ENCODE peak calls at places on chromosome 2, in nine cellular contexts. One of them, this sample, is unnamed. For H3K4me1, the result is how much of the 10 kb centered on the place peaks cover.

GRCh38 chr2:233489666-233490065 is 76.9 kb downstream of the USP40 start:
- DNase-seq in spleen: no peak
- DNase-seq in left ventricle myocardium inferior: no peak
- DNase-seq in tibial nerve: no peak
- DNase-seq in fibroblast of lung: peak
- DNase-seq in astrocyte: peak
- DNase-seq in GM23338: no peak
- DNase-seq in right atrium auricular region: no peak
- DNase-seq in pancreas: no peak
- DNase-seq in this sample: no peak

GRCh38 chr2:120005834-120006521 is 6.9 kb upstream of the EPB41L5 start:
- DNase-seq in spleen: no peak
- DNase-seq in left ventricle myocardium inferior: no peak
- DNase-seq in tibial nerve: no peak
- DNase-seq in fibroblast of lung: no peak
- DNase-seq in astrocyte: no peak
- DNase-seq in GM23338: no peak
- DNase-seq in right atrium auricular region: no peak
- DNase-seq in pancreas: no peak
- DNase-seq in this sample: no peak

GRCh38 chr2:12045864-12046291 is 299.4 kb downstream of the LPIN1 start:
- DNase-seq in spleen: no peak
- DNase-seq in left ventricle myocardium inferior: no peak
- DNase-seq in tibial nerve: no peak
- DNase-seq in fibroblast of lung: no peak
- DNase-seq in astrocyte: no peak
- DNase-seq in GM23338: no peak
- DNase-seq in right atrium auricular region: no peak
- DNase-seq in pancreas: no peak
- DNase-seq in this sample: no peak

GRCh38 chr2:23426284-23426905 is 41.4 kb downstream of the KLHL29 start:
- DNase-seq in spleen: peak
- DNase-seq in left ventricle myocardium inferior: peak
- DNase-seq in tibial nerve: no peak
- DNase-seq in fibroblast of lung: peak
- DNase-seq in astrocyte: peak
- DNase-seq in GM23338: no peak
- DNase-seq in right atrium auricular region: peak
- DNase-seq in pancreas: no peak
- DNase-seq in this sample: peak

GRCh38 chr2:240299710-240300068 is 135.8 kb upstream of the GPC1 start:
- DNase-seq in spleen: peak
- DNase-seq in left ventricle myocardium inferior: no peak
- DNase-seq in tibial nerve: no peak
- DNase-seq in fibroblast of lung: no peak
- DNase-seq in astrocyte: no peak
- DNase-seq in GM23338: no peak
- DNase-seq in right atrium auricular region: peak
- DNase-seq in pancreas: no peak
- DNase-seq in this sample: no peak

GRCh38 chr2:238096311-238097011 is 3.7 kb upstream of the ESPNL start:
- DNase-seq in spleen: no peak
- DNase-seq in left ventricle myocardium inferior: no peak
- DNase-seq in tibial nerve: no peak
- DNase-seq in fibroblast of lung: no peak
- DNase-seq in astrocyte: no peak
- DNase-seq in GM23338: peak
- DNase-seq in right atrium auricular region: peak
- DNase-seq in pancreas: peak
- DNase-seq in this sample: peak

GRCh38 chr2:181656450-181657261 is at the start of gene CERKL:
- DNase-seq in spleen: peak
- DNase-seq in left ventricle myocardium inferior: peak
- DNase-seq in tibial nerve: no peak
- DNase-seq in fibroblast of lung: peak
- DNase-seq in astrocyte: peak
- DNase-seq in GM23338: peak
- DNase-seq in right atrium auricular region: no peak
- DNase-seq in pancreas: peak
- DNase-seq in this sample: peak

GRCh38 chr2:230664128-230664527 is 48.5 kb upstream of the CAB39 start:
- DNase-seq in spleen: no peak
- DNase-seq in left ventricle myocardium inferior: peak
- DNase-seq in tibial nerve: no peak
- DNase-seq in fibroblast of lung: peak
- DNase-seq in astrocyte: peak
- DNase-seq in GM23338: no peak
- DNase-seq in right atrium auricular region: no peak
- DNase-seq in pancreas: no peak
- DNase-seq in this sample: no peak

GRCh38 chr2:236916181-236916580 is 169.5 kb upstream of the COPS8 start:
- DNase-seq in spleen: no peak
- DNase-seq in left ventricle myocardium inferior: no peak
- DNase-seq in tibial nerve: no peak
- DNase-seq in fibroblast of lung: no peak
- DNase-seq in astrocyte: no peak
- DNase-seq in GM23338: no peak
- DNase-seq in right atrium auricular region: peak
- DNase-seq in pancreas: no peak
- DNase-seq in this sample: no peak

GRCh38 chr2:64645014-64645418 is 8.7 kb downstream of the SERTAD2 start:
- DNase-seq in spleen: no peak
- DNase-seq in left ventricle myocardium inferior: peak
- DNase-seq in tibial nerve: peak
- DNase-seq in fibroblast of lung: peak
- DNase-seq in astrocyte: peak
- DNase-seq in GM23338: peak
- DNase-seq in right atrium auricular region: no peak
- DNase-seq in pancreas: peak
- DNase-seq in this sample: no peak

GRCh38 chr2:105388971-105389381 is 9.9 kb downstream of the FHL2 start:
- DNase-seq in spleen: no peak
- DNase-seq in left ventricle myocardium inferior: no peak
- DNase-seq in tibial nerve: no peak
- DNase-seq in fibroblast of lung: peak
- DNase-seq in astrocyte: peak
- DNase-seq in GM23338: no peak
- DNase-seq in right atrium auricular region: no peak
- DNase-seq in pancreas: no peak
- DNase-seq in this sample: no peak

GRCh38 chr2:231371430-231372054 is 24.0 kb upstream of the B3GNT7 start:
- DNase-seq in spleen: peak
- DNase-seq in left ventricle myocardium inferior: no peak
- DNase-seq in tibial nerve: no peak
- DNase-seq in fibroblast of lung: no peak
- DNase-seq in astrocyte: no peak
- DNase-seq in GM23338: no peak
- DNase-seq in right atrium auricular region: no peak
- DNase-seq in pancreas: no peak
- DNase-seq in this sample: peak

GRCh38 chr2:47272905-47273758 is 118.0 kb upstream of the STPG4 start:
- DNase-seq in spleen: no peak
- DNase-seq in left ventricle myocardium inferior: no peak
- DNase-seq in tibial nerve: no peak
- DNase-seq in fibroblast of lung: no peak
- DNase-seq in astrocyte: no peak
- DNase-seq in GM23338: no peak
- DNase-seq in right atrium auricular region: no peak
- DNase-seq in pancreas: no peak
- DNase-seq in this sample: no peak

GRCh38 chr2:47270421-47270820 is 115.3 kb upstream of the STPG4 start:
- DNase-seq in spleen: no peak
- DNase-seq in left ventricle myocardium inferior: no peak
- DNase-seq in tibial nerve: no peak
- DNase-seq in fibroblast of lung: no peak
- DNase-seq in astrocyte: no peak
- DNase-seq in GM23338: no peak
- DNase-seq in right atrium auricular region: no peak
- DNase-seq in pancreas: no peak
- DNase-seq in this sample: no peak

GRCh38 chr2:47274054-47274779 is 119.1 kb upstream of the STPG4 start:
- DNase-seq in spleen: no peak
- DNase-seq in left ventricle myocardium inferior: no peak
- DNase-seq in tibial nerve: no peak
- DNase-seq in fibroblast of lung: peak
- DNase-seq in astrocyte: peak
- DNase-seq in GM23338: no peak
- DNase-seq in right atrium auricular region: no peak
- DNase-seq in pancreas: no peak
- DNase-seq in this sample: no peak

GRCh38 chr2:47271054-47272000 is 116.2 kb upstream of the STPG4 start:
- DNase-seq in spleen: no peak
- DNase-seq in left ventricle myocardium inferior: no peak
- DNase-seq in tibial nerve: no peak
- DNase-seq in fibroblast of lung: no peak
- DNase-seq in astrocyte: no peak
- DNase-seq in GM23338: no peak
- DNase-seq in right atrium auricular region: no peak
- DNase-seq in pancreas: no peak
- DNase-seq in this sample: no peak

GRCh38 chr2:47272031-47272864 is 117.1 kb upstream of the STPG4 start:
- DNase-seq in spleen: peak
- DNase-seq in left ventricle myocardium inferior: peak
- DNase-seq in tibial nerve: peak
- DNase-seq in fibroblast of lung: peak
- DNase-seq in astrocyte: peak
- DNase-seq in GM23338: peak
- DNase-seq in right atrium auricular region: peak
- DNase-seq in pancreas: peak
- DNase-seq in this sample: peak
- H3K4me1 ChIP-seq in spleen: under half
- H3K4me1 ChIP-seq in left ventricle myocardium inferior: half or more
- H3K4me1 ChIP-seq in tibial nerve: under half
- H3K4me1 ChIP-seq in fibroblast of lung: under half
- H3K4me1 ChIP-seq in astrocyte: under half
- H3K4me1 ChIP-seq in GM23338: under half
- H3K4me1 ChIP-seq in right atrium auricular region: under half
- H3K4me1 ChIP-seq in pancreas: under half
- H3K4me1 ChIP-seq in this sample: under half

DNA sequence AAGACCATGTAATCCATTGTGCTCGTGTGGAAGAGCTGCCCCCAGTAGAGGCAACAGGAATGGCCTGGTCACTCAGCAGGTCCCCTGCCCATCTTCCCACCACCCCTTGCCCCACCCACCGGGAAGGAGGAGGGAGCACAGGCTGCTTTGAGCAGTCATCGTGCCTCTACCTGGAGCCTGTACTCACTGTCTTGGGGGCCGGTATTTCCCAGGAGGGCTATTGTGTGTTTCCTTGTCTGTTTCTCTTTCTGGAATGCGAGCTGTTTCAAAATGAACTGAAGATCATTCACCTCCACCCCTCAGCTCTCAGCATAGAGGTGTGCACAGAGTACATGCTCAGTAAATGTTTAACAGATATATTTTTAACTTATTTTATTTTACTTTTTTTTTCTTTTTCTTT is 7.7 kb upstream of the AMMECR1L start:
- DNase-seq in spleen: peak
- DNase-seq in left ventricle myocardium inferior: no peak
- DNase-seq in tibial nerve: no peak
- DNase-seq in fibroblast of lung: no peak
- DNase-seq in astrocyte: no peak
- DNase-seq in GM23338: peak
- DNase-seq in right atrium auricular region: no peak
- DNase-seq in pancreas: no peak
- DNase-seq in this sample: no peak
- TF ChIP-seq CTCF in spleen: no peak
- TF ChIP-seq CTCF in left ventricle myocardium inferior: no peak
- TF ChIP-seq CTCF in tibial nerve: no peak
- TF ChIP-seq CTCF in fibroblast of lung: no peak
- TF ChIP-seq CTCF in astrocyte: no peak
- TF ChIP-seq CTCF in GM23338: no peak
- TF ChIP-seq CTCF in right atrium auricular region: no peak
- TF ChIP-seq CTCF in pancreas: no peak
- TF ChIP-seq CTCF in this sample: no peak

GRCh38 chr2:235493402-235493774 is 455 bp upstream of the AGAP1 start:
- DNase-seq in spleen: no peak
- DNase-seq in left ventricle myocardium inferior: no peak
- DNase-seq in tibial nerve: peak
- DNase-seq in fibroblast of lung: peak
- DNase-seq in astrocyte: peak
- DNase-seq in GM23338: no peak
- DNase-seq in right atrium auricular region: peak
- DNase-seq in pancreas: peak
- DNase-seq in this sample: no peak

GRCh38 chr2:235495373-235496238 is 1.8 kb downstream of the AGAP1 start:
- DNase-seq in spleen: no peak
- DNase-seq in left ventricle myocardium inferior: no peak
- DNase-seq in tibial nerve: no peak
- DNase-seq in fibroblast of lung: no peak
- DNase-seq in astrocyte: no peak
- DNase-seq in GM23338: no peak
- DNase-seq in right atrium auricular region: no peak
- DNase-seq in pancreas: no peak
- DNase-seq in this sample: no peak

GRCh38 chr2:235493775-235494715 is at the start of gene AGAP1:
- DNase-seq in spleen: peak
- DNase-seq in left ventricle myocardium inferior: peak
- DNase-seq in tibial nerve: peak
- DNase-seq in fibroblast of lung: peak
- DNase-seq in astrocyte: peak
- DNase-seq in GM23338: peak
- DNase-seq in right atrium auricular region: peak
- DNase-seq in pancreas: peak
- DNase-seq in this sample: peak

GRCh38 chr2:235496239-235496621 is 2.4 kb downstream of the AGAP1 start:
- DNase-seq in spleen: no peak
- DNase-seq in left ventricle myocardium inferior: no peak
- DNase-seq in tibial nerve: no peak
- DNase-seq in fibroblast of lung: peak
- DNase-seq in astrocyte: peak
- DNase-seq in GM23338: no peak
- DNase-seq in right atrium auricular region: no peak
- DNase-seq in pancreas: no peak
- DNase-seq in this sample: no peak

GRCh38 chr2:235494716-235495372 is 1.0 kb downstream of the AGAP1 start:
- DNase-seq in spleen: no peak
- DNase-seq in left ventricle myocardium inferior: no peak
- DNase-seq in tibial nerve: peak
- DNase-seq in fibroblast of lung: peak
- DNase-seq in astrocyte: peak
- DNase-seq in GM23338: peak
- DNase-seq in right atrium auricular region: no peak
- DNase-seq in pancreas: peak
- DNase-seq in this sample: peak
- H3K4me3 ChIP-seq in spleen: peak
- H3K4me3 ChIP-seq in left ventricle myocardium inferior: peak
- H3K4me3 ChIP-seq in tibial nerve: peak
- H3K4me3 ChIP-seq in fibroblast of lung: peak
- H3K4me3 ChIP-seq in astrocyte: peak
- H3K4me3 ChIP-seq in GM23338: peak
- H3K4me3 ChIP-seq in right atrium auricular region: peak
- H3K4me3 ChIP-seq in pancreas: peak
- H3K4me3 ChIP-seq in this sample: peak

DNA sequence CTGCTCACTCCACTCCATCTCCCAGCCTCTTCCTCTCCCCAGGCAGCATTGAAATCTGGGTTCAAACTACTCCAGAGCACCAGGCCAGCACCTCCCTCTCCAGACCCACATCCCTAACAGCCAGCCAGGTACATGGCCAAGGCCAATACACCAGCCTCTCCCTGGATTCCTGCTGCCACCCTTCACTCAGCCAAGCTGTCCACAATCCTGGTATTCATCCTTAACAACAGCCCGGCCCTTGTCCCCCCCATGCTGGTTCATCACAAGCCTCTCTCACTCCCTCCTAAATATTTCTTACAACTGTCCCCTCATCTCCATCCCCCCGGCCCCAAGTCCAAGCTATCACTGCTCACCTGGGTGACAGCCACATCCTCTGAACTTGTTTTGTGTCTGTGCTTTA is 129.9 kb upstream of the HAAO start:
- DNase-seq in spleen: no peak
- DNase-seq in left ventricle myocardium inferior: no peak
- DNase-seq in tibial nerve: no peak
- DNase-seq in fibroblast of lung: no peak
- DNase-seq in astrocyte: no peak
- DNase-seq in GM23338: no peak
- DNase-seq in right atrium auricular region: no peak
- DNase-seq in pancreas: no peak
- DNase-seq in this sample: no peak
- H3K4me1 ChIP-seq in spleen: half or more
- H3K4me1 ChIP-seq in left ventricle myocardium inferior: half or more
- H3K4me1 ChIP-seq in tibial nerve: half or more
- H3K4me1 ChIP-seq in fibroblast of lung: under half
- H3K4me1 ChIP-seq in astrocyte: under half
- H3K4me1 ChIP-seq in GM23338: under half
- H3K4me1 ChIP-seq in right atrium auricular region: under half
- H3K4me1 ChIP-seq in pancreas: under half
- H3K4me1 ChIP-seq in this sample: half or more